ENCODE peak calls at places on chromosome 15, in nine cellular contexts. H is stimulated activated naive CD8-positive, alpha-beta T cell treated with anti-CD3 and anti-CD28 coated beads, Interleukin-15, amount 100 ng/mL, for 72 hours; A is fibroblast of pulmonary artery; I is GM12865; L is breast epithelium; J is posterior cingulate gyrus; G is HTR-8/SVneo; D is left lobe of liver; F is stimulated activated CD4-positive, alpha-beta T cell treated with anti-CD3 and anti-CD28 coated beads, Interleukin-2, amount 100 ng/mL, for 48 hours. O is an unnamed sample.

GRCh38 chr15:85168642-85169173 is 187.1 kb downstream of the PDE8A start:
- DNase-seq in H (peak), A (no peak), I (peak), L (peak), J (no peak), G (peak), D (peak), F (peak), O (peak)

GRCh38 chr15:74482661-74483060 is 21.7 kb upstream of the UBL7 start:
- DNase-seq in H (no peak), A (no peak), I (no peak), L (no peak), J (no peak), G (no peak), D (no peak), F (no peak), O (peak)

GRCh38 chr15:78054971-78055370 is 22.5 kb downstream of the TBC1D2B start:
- DNase-seq in H (no peak), A (no peak), I (no peak), L (no peak), J (no peak), G (no peak), D (peak), F (no peak), O (no peak)

GRCh38 chr15:68682330-68682729 is 103.5 kb downstream of the CORO2B start:
- DNase-seq in H (no peak), A (no peak), I (peak), L (no peak), J (no peak), G (no peak), D (no peak), F (no peak), O (no peak)

GRCh38 chr15:58182460-58183163 is 44.4 kb downstream of the AQP9 start:
- DNase-seq in H (peak), A (peak), I (peak), L (no peak), J (peak), G (peak), D (no peak), F (peak), O (peak)

GRCh38 chr15:99434506-99435137 is 131.2 kb upstream of the MEF2A start:
- DNase-seq in H (no peak), A (no peak), I (no peak), L (no peak), J (no peak), G (no peak), D (peak), F (no peak), O (no peak)

GRCh38 chr15:48798319-48798718 is 12.6 kb downstream of the CEP152 start:
- DNase-seq in H (no peak), A (no peak), I (no peak), L (no peak), J (no peak), G (no peak), D (no peak), F (no peak), O (no peak)

GRCh38 chr15:73927003-73927475 is 777 bp downstream of the LOXL1 start:
- DNase-seq in H (peak), A (no peak), I (no peak), L (no peak), J (no peak), G (no peak), D (no peak), F (no peak), O (peak)

GRCh38 chr15:69272139-69272538 is 26.6 kb upstream of the PAQR5 start:
- DNase-seq in H (no peak), A (peak), I (no peak), L (no peak), J (no peak), G (no peak), D (no peak), F (no peak), O (no peak)

GRCh38 chr15:36590838-36591237 is 11.4 kb downstream of the CDIN1 start:
- DNase-seq in H (no peak), A (peak), I (peak), L (no peak), J (no peak), G (no peak), D (no peak), F (no peak), O (no peak)

GRCh38 chr15:48800811-48801460 is 9.9 kb downstream of the CEP152 start:
- DNase-seq in H (no peak), A (peak), I (peak), L (no peak), J (no peak), G (no peak), D (no peak), F (no peak), O (peak)

GRCh38 chr15:85767785-85768529 is 26.8 kb downstream of the KLHL25 start:
- DNase-seq in H (no peak), A (no peak), I (no peak), L (no peak), J (no peak), G (no peak), D (no peak), F (no peak), O (no peak)

GRCh38 chr15:75718326-75718725 is 5.7 kb upstream of the CSPG4 start:
- DNase-seq in H (no peak), A (peak), I (no peak), L (no peak), J (no peak), G (peak), D (no peak), F (no peak), O (no peak)